ENCODE peak calls at places on chromosomes 4 and X, in four cellular contexts. I, Y, D and K are unnamed samples.

GRCh38 chr4:106444557-106444956 is 76.0 kb upstream of the GIMD1 start:
- DNase-seq in I (peak), Y (no peak), D (no peak), K (no peak)

GRCh38 chrX:5402461-5402860 is 826.2 kb downstream of the NLGN4X start:
- DNase-seq in I (no peak), Y (peak), D (no peak), K (no peak)

GRCh38 chrX:114071412-114071811 is 512.5 kb upstream of the HTR2C start:
- DNase-seq in I (no peak), Y (no peak), D (no peak), K (no peak)

GRCh38 chr4:55791666-55792065 is 27.9 kb upstream of the EXOC1L start:
- DNase-seq in I (no peak), Y (no peak), D (no peak), K (peak)

GRCh38 chrX:30880058-30880457 is 9.0 kb downstream of the TAB3 start:
- DNase-seq in I (no peak), Y (no peak), D (no peak), K (no peak)

GRCh38 chrX:50877310-50877709 is 33.2 kb upstream of the BMP15 start:
- DNase-seq in I (no peak), Y (no peak), D (no peak), K (no peak)

GRCh38 chr4:40322853-40323252 is 12.3 kb upstream of the CHRNA9 start:
- DNase-seq in I (no peak), Y (peak), D (no peak), K (peak)

GRCh38 chr4:10584042-10584441 is 100.5 kb downstream of the CLNK start:
- DNase-seq in I (no peak), Y (no peak), D (peak), K (peak)

GRCh38 chr4:105147226-105148151 is 813 bp downstream of the TET2 start:
- DNase-seq in I (no peak), Y (peak), D (peak), K (peak)

GRCh38 chr4:86015412-86016350 is 344.2 kb downstream of the MAPK10 start:
- DNase-seq in I (no peak), Y (no peak), D (no peak), K (no peak)

GRCh38 chrX:139889760-139890159 is 43.1 kb downstream of the ATP11C start:
- DNase-seq in I (no peak), Y (peak), D (peak), K (peak)

GRCh38 chr4:2352729-2353221 is 65.7 kb downstream of the ZFYVE28 start:
- DNase-seq in I (no peak), Y (no peak), D (no peak), K (no peak)

GRCh38 chr4:14581741-14582140 is 420.5 kb upstream of the CPEB2 start:
- DNase-seq in I (no peak), Y (no peak), D (no peak), K (no peak)

GRCh38 chr4:165440415-165440882 is 61.6 kb downstream of the CPE start:
- DNase-seq in I (peak), Y (peak), D (peak), K (peak)

GRCh38 chr4:124067031-124067430 is 645.5 kb downstream of the ANKRD50 start:
- DNase-seq in I (no peak), Y (no peak), D (peak), K (no peak)

GRCh38 chr4:73401412-73401811 is 2.7 kb upstream of the ALB start:
- DNase-seq in I (no peak), Y (no peak), D (no peak), K (no peak)

GRCh38 chrX:38917954-38918353 is 116.7 kb downstream of the MID1IP1 start:
- DNase-seq in I (no peak), Y (no peak), D (no peak), K (no peak)

GRCh38 chr4:26839534-26839951 is 21.1 kb upstream of the STIM2 start:
- DNase-seq in I (no peak), Y (peak), D (peak), K (peak)

GRCh38 chr4:7387925-7388324 is 46.8 kb downstream of the PSAPL1 start:
- DNase-seq in I (no peak), Y (no peak), D (no peak), K (no peak)

GRCh38 chrX:150935466-150935865 is 37.0 kb upstream of the CD99L2 start:
- DNase-seq in I (no peak), Y (no peak), D (peak), K (no peak)

GRCh38 chrX:150936556-150936955 is 38.1 kb upstream of the CD99L2 start:
- DNase-seq in I (no peak), Y (no peak), D (no peak), K (no peak)

GRCh38 chrX:150934453-150934852 is 36.0 kb upstream of the CD99L2 start:
- DNase-seq in I (no peak), Y (peak), D (peak), K (no peak)

GRCh38 chrX:150929058-150929457 is 30.6 kb upstream of the CD99L2 start:
- DNase-seq in I (no peak), Y (no peak), D (no peak), K (no peak)

DNA sequence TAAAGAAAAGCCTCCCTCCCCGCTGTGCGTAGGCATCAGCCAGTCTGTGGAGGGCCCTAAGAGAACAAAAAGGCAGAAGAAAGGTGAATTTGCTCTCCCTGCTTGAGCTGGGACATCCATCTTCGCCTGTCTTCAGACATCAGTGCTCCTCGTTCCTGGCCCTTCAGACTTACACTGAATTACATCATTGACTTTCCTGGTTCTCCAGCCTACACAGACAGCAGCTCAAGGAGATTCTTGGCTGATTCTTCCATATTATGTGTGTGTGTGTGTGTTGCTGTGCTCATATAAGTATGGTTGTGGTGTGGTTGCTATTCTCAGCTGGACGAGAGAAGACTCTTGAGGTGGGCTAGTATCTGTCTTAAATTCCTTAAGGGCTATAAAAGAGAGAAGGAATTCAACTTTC is 35.5 kb upstream of the CD99L2 start:
- DNase-seq in I (no peak), Y (peak), D (no peak), K (no peak)
- H3K9ac ChIP-seq in I (no peak), Y (no peak), D (no peak), K (no peak)

GRCh38 chrX:97672608-97673007 is 788.9 kb downstream of the RPA4 start:
- DNase-seq in I (no peak), Y (no peak), D (no peak), K (no peak)
- H3K9ac ChIP-seq in I (no peak), Y (no peak), D (no peak), K (no peak)

GRCh38 chr4:101367201-101367600 is 19.9 kb upstream of the PPP3CA start:
- DNase-seq in I (no peak), Y (no peak), D (peak), K (peak)
- H3K9ac ChIP-seq in I (no peak), Y (no peak), D (peak), K (peak)

DNA sequence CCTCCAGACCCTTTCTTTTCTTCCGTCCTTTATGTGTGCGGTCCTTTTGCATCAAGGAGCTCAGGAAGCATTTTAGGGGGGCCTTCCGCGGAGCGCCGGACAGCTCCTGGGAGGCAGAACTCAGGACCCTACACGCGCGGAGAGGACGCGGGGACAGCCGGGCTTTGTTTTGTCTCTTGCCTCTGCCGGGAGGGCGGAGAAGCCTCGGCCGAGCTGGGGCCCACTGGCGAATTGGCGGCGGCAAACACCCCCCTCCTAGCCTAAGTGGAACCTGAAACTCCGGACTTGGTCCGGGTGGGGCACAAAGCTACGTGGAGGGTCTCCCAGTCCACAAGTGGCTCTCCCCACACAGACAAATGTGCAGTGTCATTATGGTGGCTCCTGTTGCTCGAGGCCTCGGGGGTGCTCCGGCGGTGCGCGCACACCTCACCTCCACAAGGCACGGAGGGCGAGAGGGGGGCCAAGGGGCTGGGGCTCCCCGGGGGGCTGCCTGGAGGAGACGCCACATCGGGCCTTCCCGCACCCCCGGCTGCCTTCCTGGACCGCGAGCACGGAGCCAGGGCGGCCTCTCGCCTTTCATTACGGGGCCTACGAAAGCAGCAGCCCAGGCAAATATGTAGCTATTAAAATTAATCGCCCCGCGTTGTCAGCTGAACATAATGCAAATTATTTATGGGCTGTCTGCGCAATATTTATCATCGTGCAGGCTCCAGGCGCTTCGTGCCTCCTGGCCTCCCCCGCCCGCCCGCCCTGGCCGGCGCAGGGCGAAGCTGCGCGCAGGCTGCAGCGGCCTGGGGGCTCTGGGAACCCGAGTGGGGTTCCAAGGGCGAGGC is 70.6 kb upstream of the BCOR start:
- DNase-seq in I (no peak), Y (peak), D (no peak), K (no peak)
- H3K9ac ChIP-seq in I (peak), Y (peak), D (no peak), K (peak)

GRCh38 chr4:168877779-168878491 is 132.1 kb downstream of the CBR4 start:
- DNase-seq in I (no peak), Y (peak), D (no peak), K (no peak)
- H3K9ac ChIP-seq in I (no peak), Y (peak), D (peak), K (peak)